ENCODE peak calls at places on chromosomes 1 and 21, in seven cellular contexts. One of them, this sample, is unnamed.

GRCh38 chr21:42039470-42039901 is 29.3 kb upstream of the ZBTB21 start:
- DNase-seq in foreskin keratinocyte: peak
- DNase-seq in CD8-positive, alpha-beta T cell: no peak
- DNase-seq in CD4-positive, alpha-beta T cell: no peak
- DNase-seq in A673: no peak
- DNase-seq in IMR-90: peak
- DNase-seq in GM23338: no peak
- DNase-seq in this sample: no peak

GRCh38 chr1:54403808-54404261 is 2.4 kb downstream of the SSBP3 start:
- DNase-seq in foreskin keratinocyte: peak
- DNase-seq in CD8-positive, alpha-beta T cell: no peak
- DNase-seq in CD4-positive, alpha-beta T cell: no peak
- DNase-seq in A673: no peak
- DNase-seq in IMR-90: peak
- DNase-seq in GM23338: peak
- DNase-seq in this sample: peak

GRCh38 chr1:177706977-177707376 is 262.9 kb downstream of the SEC16B start:
- DNase-seq in foreskin keratinocyte: no peak
- DNase-seq in CD8-positive, alpha-beta T cell: no peak
- DNase-seq in CD4-positive, alpha-beta T cell: no peak
- DNase-seq in A673: no peak
- DNase-seq in IMR-90: no peak
- DNase-seq in GM23338: no peak
- DNase-seq in this sample: no peak

GRCh38 chr21:43286196-43286595 is 117.4 kb downstream of the CRYAA start:
- DNase-seq in foreskin keratinocyte: peak
- DNase-seq in CD8-positive, alpha-beta T cell: no peak
- DNase-seq in CD4-positive, alpha-beta T cell: no peak
- DNase-seq in A673: no peak
- DNase-seq in IMR-90: no peak
- DNase-seq in GM23338: no peak
- DNase-seq in this sample: no peak

GRCh38 chr1:53557830-53558784 is 98.9 kb downstream of the DMRTB1 start:
- DNase-seq in foreskin keratinocyte: no peak
- DNase-seq in CD8-positive, alpha-beta T cell: no peak
- DNase-seq in CD4-positive, alpha-beta T cell: no peak
- DNase-seq in A673: no peak
- DNase-seq in IMR-90: no peak
- DNase-seq in GM23338: no peak
- DNase-seq in this sample: no peak

GRCh38 chr1:25117233-25117823 is 115.0 kb downstream of the SYF2 start:
- DNase-seq in foreskin keratinocyte: peak
- DNase-seq in CD8-positive, alpha-beta T cell: no peak
- DNase-seq in CD4-positive, alpha-beta T cell: no peak
- DNase-seq in A673: no peak
- DNase-seq in IMR-90: no peak
- DNase-seq in GM23338: peak
- DNase-seq in this sample: peak

GRCh38 chr1:101002551-101002950 is 23.0 kb downstream of the DPH5 start:
- DNase-seq in foreskin keratinocyte: peak
- DNase-seq in CD8-positive, alpha-beta T cell: no peak
- DNase-seq in CD4-positive, alpha-beta T cell: no peak
- DNase-seq in A673: peak
- DNase-seq in IMR-90: peak
- DNase-seq in GM23338: peak
- DNase-seq in this sample: peak

GRCh38 chr21:31132574-31133242 is 94.4 kb upstream of the KRTAP19-8 start:
- DNase-seq in foreskin keratinocyte: no peak
- DNase-seq in CD8-positive, alpha-beta T cell: peak
- DNase-seq in CD4-positive, alpha-beta T cell: peak
- DNase-seq in A673: no peak
- DNase-seq in IMR-90: peak
- DNase-seq in GM23338: no peak
- DNase-seq in this sample: no peak

GRCh38 chr1:25698252-25698651 is 81.7 kb downstream of the MAN1C1 start:
- DNase-seq in foreskin keratinocyte: no peak
- DNase-seq in CD8-positive, alpha-beta T cell: no peak
- DNase-seq in CD4-positive, alpha-beta T cell: no peak
- DNase-seq in A673: no peak
- DNase-seq in IMR-90: no peak
- DNase-seq in GM23338: no peak
- DNase-seq in this sample: no peak

GRCh38 chr1:111658622-111659021 is 39.0 kb downstream of the RAP1A start:
- DNase-seq in foreskin keratinocyte: no peak
- DNase-seq in CD8-positive, alpha-beta T cell: no peak
- DNase-seq in CD4-positive, alpha-beta T cell: no peak
- DNase-seq in A673: no peak
- DNase-seq in IMR-90: no peak
- DNase-seq in GM23338: no peak
- DNase-seq in this sample: no peak

GRCh38 chr1:166763318-166763717 is 76.0 kb upstream of the POGK start:
- DNase-seq in foreskin keratinocyte: no peak
- DNase-seq in CD8-positive, alpha-beta T cell: no peak
- DNase-seq in CD4-positive, alpha-beta T cell: no peak
- DNase-seq in A673: no peak
- DNase-seq in IMR-90: no peak
- DNase-seq in GM23338: no peak
- DNase-seq in this sample: no peak

GRCh38 chr1:169487561-169487960 is 1.8 kb upstream of the SLC19A2 start:
- DNase-seq in foreskin keratinocyte: no peak
- DNase-seq in CD8-positive, alpha-beta T cell: no peak
- DNase-seq in CD4-positive, alpha-beta T cell: no peak
- DNase-seq in A673: no peak
- DNase-seq in IMR-90: no peak
- DNase-seq in GM23338: no peak
- DNase-seq in this sample: no peak

GRCh38 chr1:201481761-201482493 is 12.9 kb upstream of the PHLDA3 start:
- DNase-seq in foreskin keratinocyte: peak
- DNase-seq in CD8-positive, alpha-beta T cell: peak
- DNase-seq in CD4-positive, alpha-beta T cell: peak
- DNase-seq in A673: peak
- DNase-seq in IMR-90: peak
- DNase-seq in GM23338: peak
- DNase-seq in this sample: peak

GRCh38 chr1:94876362-94876761 is 50.5 kb downstream of the CNN3 start:
- DNase-seq in foreskin keratinocyte: peak
- DNase-seq in CD8-positive, alpha-beta T cell: no peak
- DNase-seq in CD4-positive, alpha-beta T cell: no peak
- DNase-seq in A673: no peak
- DNase-seq in IMR-90: peak
- DNase-seq in GM23338: no peak
- DNase-seq in this sample: peak

GRCh38 chr1:45258059-45258650 is 51.8 kb upstream of the ZSWIM5 start:
- DNase-seq in foreskin keratinocyte: no peak
- DNase-seq in CD8-positive, alpha-beta T cell: no peak
- DNase-seq in CD4-positive, alpha-beta T cell: no peak
- DNase-seq in A673: no peak
- DNase-seq in IMR-90: no peak
- DNase-seq in GM23338: peak
- DNase-seq in this sample: no peak

GRCh38 chr1:63662056-63662836 is 69.0 kb downstream of the PGM1 start:
- DNase-seq in foreskin keratinocyte: peak
- DNase-seq in CD8-positive, alpha-beta T cell: no peak
- DNase-seq in CD4-positive, alpha-beta T cell: no peak
- DNase-seq in A673: no peak
- DNase-seq in IMR-90: peak
- DNase-seq in GM23338: no peak
- DNase-seq in this sample: peak

GRCh38 chr1:2301607-2302291 is 73.6 kb downstream of the SKI start:
- DNase-seq in foreskin keratinocyte: no peak
- DNase-seq in CD8-positive, alpha-beta T cell: no peak
- DNase-seq in CD4-positive, alpha-beta T cell: no peak
- DNase-seq in A673: no peak
- DNase-seq in IMR-90: no peak
- DNase-seq in GM23338: no peak
- DNase-seq in this sample: no peak

GRCh38 chr1:233587958-233588799 is 25.7 kb upstream of the KCNK1 start:
- DNase-seq in foreskin keratinocyte: no peak
- DNase-seq in CD8-positive, alpha-beta T cell: no peak
- DNase-seq in CD4-positive, alpha-beta T cell: no peak
- DNase-seq in A673: no peak
- DNase-seq in IMR-90: no peak
- DNase-seq in GM23338: peak
- DNase-seq in this sample: no peak

GRCh38 chr1:61743716-61744620 is 1.7 kb downstream of the PATJ start:
- DNase-seq in foreskin keratinocyte: no peak
- DNase-seq in CD8-positive, alpha-beta T cell: no peak
- DNase-seq in CD4-positive, alpha-beta T cell: no peak
- DNase-seq in A673: no peak
- DNase-seq in IMR-90: peak
- DNase-seq in GM23338: no peak
- DNase-seq in this sample: no peak
- H3K27ac ChIP-seq in foreskin keratinocyte: no peak
- H3K27ac ChIP-seq in CD8-positive, alpha-beta T cell: no peak
- H3K27ac ChIP-seq in CD4-positive, alpha-beta T cell: no peak
- H3K27ac ChIP-seq in A673: no peak
- H3K27ac ChIP-seq in IMR-90: no peak
- H3K27ac ChIP-seq in GM23338: no peak
- H3K27ac ChIP-seq in this sample: no peak

GRCh38 chr21:28090546-28090945 is 902.1 kb downstream of the LTN1 start:
- DNase-seq in foreskin keratinocyte: no peak
- DNase-seq in CD8-positive, alpha-beta T cell: no peak
- DNase-seq in CD4-positive, alpha-beta T cell: no peak
- DNase-seq in A673: no peak
- DNase-seq in IMR-90: no peak
- DNase-seq in GM23338: no peak
- DNase-seq in this sample: no peak

GRCh38 chr21:28086861-28087581 is 905.7 kb downstream of the LTN1 start:
- DNase-seq in foreskin keratinocyte: no peak
- DNase-seq in CD8-positive, alpha-beta T cell: no peak
- DNase-seq in CD4-positive, alpha-beta T cell: no peak
- DNase-seq in A673: no peak
- DNase-seq in IMR-90: no peak
- DNase-seq in GM23338: no peak
- DNase-seq in this sample: no peak

GRCh38 chr21:28089599-28090421 is 902.9 kb downstream of the LTN1 start:
- DNase-seq in foreskin keratinocyte: peak
- DNase-seq in CD8-positive, alpha-beta T cell: no peak
- DNase-seq in CD4-positive, alpha-beta T cell: no peak
- DNase-seq in A673: no peak
- DNase-seq in IMR-90: no peak
- DNase-seq in GM23338: peak
- DNase-seq in this sample: no peak

GRCh38 chr21:28091500-28091899 is 901.2 kb downstream of the LTN1 start:
- DNase-seq in foreskin keratinocyte: no peak
- DNase-seq in CD8-positive, alpha-beta T cell: no peak
- DNase-seq in CD4-positive, alpha-beta T cell: no peak
- DNase-seq in A673: no peak
- DNase-seq in IMR-90: no peak
- DNase-seq in GM23338: no peak
- DNase-seq in this sample: no peak
- TF ChIP-seq CTCF in foreskin keratinocyte: no peak
- TF ChIP-seq CTCF in CD8-positive, alpha-beta T cell: no peak
- TF ChIP-seq CTCF in CD4-positive, alpha-beta T cell: no peak
- TF ChIP-seq CTCF in A673: no peak
- TF ChIP-seq CTCF in IMR-90: no peak
- TF ChIP-seq CTCF in GM23338: no peak
- TF ChIP-seq CTCF in this sample: no peak

GRCh38 chr1:28553229-28553930 is 495 bp downstream of the TRNAU1AP start:
- DNase-seq in foreskin keratinocyte: peak
- DNase-seq in CD8-positive, alpha-beta T cell: no peak
- DNase-seq in CD4-positive, alpha-beta T cell: no peak
- DNase-seq in A673: no peak
- DNase-seq in IMR-90: peak
- DNase-seq in GM23338: peak
- DNase-seq in this sample: peak

GRCh38 chr1:28551381-28551780 is 1.5 kb upstream of the TRNAU1AP start:
- DNase-seq in foreskin keratinocyte: no peak
- DNase-seq in CD8-positive, alpha-beta T cell: no peak
- DNase-seq in CD4-positive, alpha-beta T cell: no peak
- DNase-seq in A673: no peak
- DNase-seq in IMR-90: no peak
- DNase-seq in GM23338: no peak
- DNase-seq in this sample: no peak

DNA sequence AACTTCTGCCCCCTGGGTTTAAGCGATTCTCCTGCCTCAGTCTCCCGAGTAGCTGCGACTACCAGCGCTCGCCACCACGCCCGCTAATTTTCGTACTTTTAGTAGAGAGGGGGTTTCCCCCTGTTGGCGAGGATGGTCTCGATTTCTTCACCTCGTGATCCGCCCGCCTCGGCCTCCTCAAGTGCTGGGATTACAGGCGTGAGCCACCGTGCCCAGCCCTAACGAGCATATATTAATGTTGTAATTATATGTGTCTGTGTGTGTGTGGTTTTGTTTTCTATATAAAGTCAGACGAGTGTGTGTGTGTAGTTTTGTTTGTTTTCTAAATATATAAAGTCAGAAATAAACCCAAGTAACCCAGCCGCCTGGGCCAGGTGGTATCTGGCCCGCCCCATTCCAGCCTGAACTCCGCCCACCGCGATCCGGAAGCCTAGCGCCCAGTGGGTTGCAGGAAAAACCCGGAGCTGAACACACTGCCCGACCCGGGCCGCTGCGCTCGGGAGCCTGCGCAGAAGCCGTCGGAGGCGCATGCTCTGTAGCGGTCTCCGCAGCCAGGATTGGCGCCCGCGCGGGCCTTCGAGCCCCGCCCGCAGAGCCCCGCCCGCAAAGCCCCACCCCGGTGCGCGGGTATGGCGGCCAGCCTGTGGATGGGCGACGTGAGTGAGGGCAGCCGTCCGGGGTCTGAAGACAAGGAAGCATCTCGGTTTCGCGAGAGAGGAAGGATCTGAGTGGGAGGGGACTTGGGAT is at the start of gene TRNAU1AP:
- DNase-seq in foreskin keratinocyte: peak
- DNase-seq in CD8-positive, alpha-beta T cell: peak
- DNase-seq in CD4-positive, alpha-beta T cell: peak
- DNase-seq in A673: peak
- DNase-seq in IMR-90: peak
- DNase-seq in GM23338: peak
- DNase-seq in this sample: peak
- H3K27ac ChIP-seq in foreskin keratinocyte: peak
- H3K27ac ChIP-seq in CD8-positive, alpha-beta T cell: peak
- H3K27ac ChIP-seq in CD4-positive, alpha-beta T cell: peak
- H3K27ac ChIP-seq in A673: peak
- H3K27ac ChIP-seq in IMR-90: peak
- H3K27ac ChIP-seq in GM23338: peak
- H3K27ac ChIP-seq in this sample: peak

GRCh38 chr1:48077860-48078259 is 80.7 kb upstream of the TRABD2B start:
- DNase-seq in foreskin keratinocyte: no peak
- DNase-seq in CD8-positive, alpha-beta T cell: no peak
- DNase-seq in CD4-positive, alpha-beta T cell: no peak
- DNase-seq in A673: no peak
- DNase-seq in IMR-90: no peak
- DNase-seq in GM23338: no peak
- DNase-seq in this sample: no peak

GRCh38 chr1:48084826-48085225 is 87.6 kb upstream of the TRABD2B start:
- DNase-seq in foreskin keratinocyte: no peak
- DNase-seq in CD8-positive, alpha-beta T cell: no peak
- DNase-seq in CD4-positive, alpha-beta T cell: no peak
- DNase-seq in A673: no peak
- DNase-seq in IMR-90: no peak
- DNase-seq in GM23338: no peak
- DNase-seq in this sample: no peak

GRCh38 chr1:48082271-48082925 is 85.2 kb upstream of the TRABD2B start:
- DNase-seq in foreskin keratinocyte: no peak
- DNase-seq in CD8-positive, alpha-beta T cell: no peak
- DNase-seq in CD4-positive, alpha-beta T cell: no peak
- DNase-seq in A673: no peak
- DNase-seq in IMR-90: no peak
- DNase-seq in GM23338: no peak
- DNase-seq in this sample: no peak

GRCh38 chr1:48079096-48079495 is 81.9 kb upstream of the TRABD2B start:
- DNase-seq in foreskin keratinocyte: no peak
- DNase-seq in CD8-positive, alpha-beta T cell: no peak
- DNase-seq in CD4-positive, alpha-beta T cell: no peak
- DNase-seq in A673: no peak
- DNase-seq in IMR-90: no peak
- DNase-seq in GM23338: no peak
- DNase-seq in this sample: no peak

GRCh38 chr1:48080343-48081255 is 83.4 kb upstream of the TRABD2B start:
- DNase-seq in foreskin keratinocyte: no peak
- DNase-seq in CD8-positive, alpha-beta T cell: no peak
- DNase-seq in CD4-positive, alpha-beta T cell: no peak
- DNase-seq in A673: no peak
- DNase-seq in IMR-90: no peak
- DNase-seq in GM23338: no peak
- DNase-seq in this sample: no peak
- TF ChIP-seq CTCF in foreskin keratinocyte: no peak
- TF ChIP-seq CTCF in CD8-positive, alpha-beta T cell: no peak
- TF ChIP-seq CTCF in CD4-positive, alpha-beta T cell: no peak
- TF ChIP-seq CTCF in A673: no peak
- TF ChIP-seq CTCF in IMR-90: no peak
- TF ChIP-seq CTCF in GM23338: no peak
- TF ChIP-seq CTCF in this sample: no peak